ENCODE peak calls at places on chromosomes 1 and 21, in five cellular contexts. M, X, H, C and G are unnamed samples.

GRCh38 chr1:90833497-90834087 is 116.5 kb upstream of the BARHL2 start:
- DNase-seq in M (no peak), X (no peak), H (no peak), C (no peak), G (no peak)

GRCh38 chr1:41354956-41355355 is 6.3 kb upstream of the FOXO6 start:
- DNase-seq in M (no peak), X (no peak), H (no peak), C (no peak), G (no peak)

GRCh38 chr1:193190096-193190744 is 3.8 kb upstream of the B3GALT2 start:
- DNase-seq in M (no peak), X (no peak), H (no peak), C (peak), G (no peak)

GRCh38 chr1:94746635-94747525 is 73.3 kb upstream of the SLC44A3 start:
- DNase-seq in M (no peak), X (no peak), H (peak), C (no peak), G (no peak)

GRCh38 chr1:201461783-201462441 is 7.1 kb downstream of the PHLDA3 start:
- DNase-seq in M (peak), X (peak), H (peak), C (peak), G (peak)

GRCh38 chr1:94160811-94161210 is 39.9 kb upstream of the ABCA4 start:
- DNase-seq in M (peak), X (no peak), H (no peak), C (peak), G (peak)

GRCh38 chr1:68384321-68384813 is 65.4 kb downstream of the RPE65 start:
- DNase-seq in M (peak), X (peak), H (peak), C (peak), G (peak)

GRCh38 chr1:29282924-29283803 is 46.8 kb downstream of the PTPRU start:
- DNase-seq in M (peak), X (peak), H (peak), C (peak), G (peak)

GRCh38 chr1:230754831-230755230 is 7.6 kb downstream of the CAPN9 start:
- DNase-seq in M (no peak), X (no peak), H (peak), C (peak), G (no peak)

GRCh38 chr1:236016083-236016482 is 48.8 kb downstream of the NID1 start:
- DNase-seq in M (no peak), X (no peak), H (no peak), C (peak), G (no peak)

GRCh38 chr21:20272791-20273362 is 725.3 kb upstream of the NCAM2 start:
- DNase-seq in M (no peak), X (no peak), H (peak), C (no peak), G (no peak)

GRCh38 chr1:89809556-89809955 is 11.3 kb upstream of the LRRC8D start:
- DNase-seq in M (no peak), X (no peak), H (no peak), C (peak), G (no peak)

GRCh38 chr1:201448981-201449380 is 20.0 kb downstream of the PHLDA3 start:
- DNase-seq in M (no peak), X (no peak), H (no peak), C (no peak), G (peak)

GRCh38 chr1:172663726-172664125 is 4.8 kb downstream of the FASLG start:
- DNase-seq in M (no peak), X (no peak), H (peak), C (no peak), G (no peak)

GRCh38 chr21:37749132-37749531 is 167.1 kb downstream of the KCNJ6 start:
- DNase-seq in M (no peak), X (no peak), H (no peak), C (no peak), G (no peak)

GRCh38 chr1:42966688-42967609 is 8.3 kb upstream of the SLC2A1 start:
- DNase-seq in M (peak), X (peak), H (peak), C (peak), G (peak)

GRCh38 chr1:30395631-30396030 is 327.8 kb downstream of the MATN1 start:
- DNase-seq in M (no peak), X (no peak), H (no peak), C (no peak), G (no peak)

GRCh38 chr21:41613421-41613998 is 105.6 kb upstream of the TMPRSS2 start:
- DNase-seq in M (no peak), X (no peak), H (no peak), C (no peak), G (no peak)

GRCh38 chr21:28111151-28111619 is 881.5 kb downstream of the LTN1 start:
- DNase-seq in M (no peak), X (no peak), H (no peak), C (peak), G (no peak)

GRCh38 chr21:46093668-46094400 is 4.1 kb upstream of the COL6A2 start:
- DNase-seq in M (no peak), X (no peak), H (no peak), C (no peak), G (no peak)
- TF ChIP-seq CEBPB in M (no peak), X (no peak), H (no peak), C (no peak), G (no peak)

DNA sequence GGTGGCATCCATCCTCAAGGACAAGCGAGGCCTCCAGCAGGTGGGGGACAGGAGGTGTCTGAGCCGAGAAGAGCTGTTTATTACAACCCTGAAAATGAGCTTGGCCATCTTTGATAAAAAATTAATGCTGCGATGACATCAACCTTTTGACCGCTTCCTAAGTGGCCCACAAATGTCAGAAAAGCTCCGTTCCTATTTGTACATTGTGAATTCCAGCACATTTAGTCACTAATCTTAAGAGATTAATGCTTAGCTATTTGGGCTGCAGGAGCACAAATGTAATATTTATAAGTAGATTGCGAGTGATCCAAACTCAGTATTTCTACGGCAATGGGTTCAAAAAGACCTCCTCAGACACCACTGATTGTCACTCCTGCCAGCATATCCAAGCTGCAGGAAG is 344.0 kb upstream of the VAMP3 start:
- DNase-seq in M (no peak), X (no peak), H (no peak), C (peak), G (no peak)
- TF ChIP-seq CEBPB in M (no peak), X (no peak), H (no peak), C (no peak), G (no peak)

GRCh38 chr1:71463144-71463543 is 382.3 kb upstream of the ZRANB2 start:
- DNase-seq in M (no peak), X (no peak), H (no peak), C (peak), G (no peak)

GRCh38 chr1:71461416-71461815 is 380.6 kb upstream of the ZRANB2 start:
- DNase-seq in M (no peak), X (no peak), H (no peak), C (no peak), G (no peak)

GRCh38 chr1:71464016-71464415 is 383.2 kb upstream of the ZRANB2 start:
- DNase-seq in M (no peak), X (no peak), H (no peak), C (peak), G (no peak)

GRCh38 chr1:71462247-71462646 is 381.4 kb upstream of the ZRANB2 start:
- DNase-seq in M (no peak), X (no peak), H (no peak), C (no peak), G (no peak)

DNA sequence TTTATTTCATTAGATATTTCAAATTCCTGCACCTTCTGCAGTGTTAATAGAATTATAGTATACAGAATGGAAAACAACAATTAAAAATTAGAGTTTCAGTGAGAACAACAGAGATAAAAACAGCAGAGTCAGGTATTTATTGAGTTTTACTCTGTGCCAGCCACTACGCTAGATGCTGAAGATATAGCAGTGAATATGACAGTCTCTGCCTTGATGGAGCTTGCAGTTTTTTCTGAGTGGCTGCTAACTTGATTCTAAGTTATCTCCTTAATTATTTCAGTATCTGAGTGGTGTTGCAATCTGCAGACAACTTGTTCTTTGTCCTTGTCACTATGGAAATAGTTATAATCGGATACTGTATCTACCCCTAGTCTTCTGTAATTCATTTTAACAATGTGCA is 384.3 kb upstream of the ZRANB2 start:
- DNase-seq in M (no peak), X (no peak), H (no peak), C (no peak), G (no peak)
- TF ChIP-seq CEBPB in M (no peak), X (no peak), H (no peak), C (no peak), G (no peak)

DNA sequence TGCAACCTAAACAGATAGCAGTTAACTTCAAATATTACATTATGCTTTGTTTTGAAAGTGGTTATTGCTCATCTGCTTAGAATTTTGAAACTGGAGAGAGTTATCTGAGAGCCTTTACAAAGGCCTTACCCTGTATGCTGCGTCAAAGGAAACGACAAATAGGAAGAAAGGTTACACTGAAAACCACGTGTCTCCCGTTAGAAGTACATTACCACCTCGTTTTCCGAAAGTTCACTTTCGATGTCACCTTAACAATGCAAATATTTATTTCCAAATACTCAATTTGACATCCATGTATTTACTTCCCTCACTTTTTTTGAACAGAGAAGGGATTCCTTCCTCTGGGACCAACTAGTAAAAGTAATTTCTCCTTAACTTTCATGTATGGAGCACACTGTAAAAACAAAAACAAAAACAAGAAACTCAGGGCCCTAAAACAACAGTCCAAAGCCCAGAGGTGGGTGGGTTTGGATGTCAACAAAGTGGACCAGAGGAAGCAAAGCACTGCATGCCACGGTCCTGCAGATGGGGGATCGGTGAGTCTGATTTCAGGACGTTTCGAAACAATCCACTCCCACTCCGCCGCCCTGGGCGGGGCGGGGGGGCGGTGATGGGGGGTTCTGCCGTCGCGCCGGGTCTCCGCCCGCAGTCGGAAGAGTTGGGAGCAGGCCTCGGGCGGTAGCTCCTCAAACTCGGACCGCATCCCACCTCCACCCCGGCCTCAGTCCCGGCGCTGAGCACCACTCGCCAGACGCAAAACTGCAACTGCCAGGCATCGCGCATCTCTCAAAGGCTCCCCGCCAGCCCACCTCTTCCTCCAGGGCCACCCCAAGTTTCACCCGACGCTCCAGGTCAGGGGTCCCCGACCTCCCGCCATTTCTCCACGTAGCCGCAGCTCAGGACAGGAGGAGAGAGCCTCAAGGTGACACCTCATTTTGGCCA is 841 bp downstream of the ADSS2 start:
- DNase-seq in M (no peak), X (peak), H (peak), C (peak), G (peak)
- TF ChIP-seq CEBPB in M (peak), X (peak), H (peak), C (peak), G (no peak)

DNA sequence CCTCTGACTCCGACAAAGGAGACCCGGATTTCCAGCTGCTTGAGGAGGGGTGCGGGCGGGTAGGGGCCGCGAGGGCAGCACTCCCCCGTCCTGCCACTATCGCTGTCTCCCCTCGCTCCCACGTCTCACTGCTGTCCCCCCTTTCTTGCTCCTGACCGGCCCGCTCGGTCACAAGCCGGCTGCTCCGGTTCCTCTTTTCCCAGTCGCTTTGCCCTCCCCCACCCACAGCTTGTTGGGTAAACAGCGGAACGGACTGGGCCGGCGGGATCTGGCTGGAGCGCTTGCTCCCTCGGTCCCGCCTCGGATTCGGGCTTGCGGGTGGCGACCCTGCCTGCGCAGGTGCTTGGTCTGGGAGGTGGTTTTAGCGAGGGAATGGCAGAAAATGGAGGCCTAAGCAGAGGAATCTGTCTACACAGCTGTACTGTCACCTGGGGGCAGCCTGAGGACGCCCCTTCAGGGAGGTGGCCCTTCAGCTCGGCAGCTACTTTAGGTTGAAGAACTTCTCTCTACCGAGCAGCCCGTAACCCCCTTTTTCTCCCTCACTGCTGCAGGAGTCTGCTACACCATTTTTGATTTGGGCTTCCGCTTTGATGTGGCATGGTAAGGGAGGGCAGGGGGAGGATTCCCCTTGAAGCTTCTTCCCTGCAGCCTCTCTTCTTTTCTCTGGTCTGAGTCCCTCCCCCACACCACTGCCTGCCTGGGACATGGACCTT is 645 bp downstream of the ATP6V0B start:
- DNase-seq in M (no peak), X (no peak), H (peak), C (no peak), G (no peak)
- TF ChIP-seq CEBPB in M (no peak), X (no peak), H (no peak), C (no peak), G (no peak)

DNA sequence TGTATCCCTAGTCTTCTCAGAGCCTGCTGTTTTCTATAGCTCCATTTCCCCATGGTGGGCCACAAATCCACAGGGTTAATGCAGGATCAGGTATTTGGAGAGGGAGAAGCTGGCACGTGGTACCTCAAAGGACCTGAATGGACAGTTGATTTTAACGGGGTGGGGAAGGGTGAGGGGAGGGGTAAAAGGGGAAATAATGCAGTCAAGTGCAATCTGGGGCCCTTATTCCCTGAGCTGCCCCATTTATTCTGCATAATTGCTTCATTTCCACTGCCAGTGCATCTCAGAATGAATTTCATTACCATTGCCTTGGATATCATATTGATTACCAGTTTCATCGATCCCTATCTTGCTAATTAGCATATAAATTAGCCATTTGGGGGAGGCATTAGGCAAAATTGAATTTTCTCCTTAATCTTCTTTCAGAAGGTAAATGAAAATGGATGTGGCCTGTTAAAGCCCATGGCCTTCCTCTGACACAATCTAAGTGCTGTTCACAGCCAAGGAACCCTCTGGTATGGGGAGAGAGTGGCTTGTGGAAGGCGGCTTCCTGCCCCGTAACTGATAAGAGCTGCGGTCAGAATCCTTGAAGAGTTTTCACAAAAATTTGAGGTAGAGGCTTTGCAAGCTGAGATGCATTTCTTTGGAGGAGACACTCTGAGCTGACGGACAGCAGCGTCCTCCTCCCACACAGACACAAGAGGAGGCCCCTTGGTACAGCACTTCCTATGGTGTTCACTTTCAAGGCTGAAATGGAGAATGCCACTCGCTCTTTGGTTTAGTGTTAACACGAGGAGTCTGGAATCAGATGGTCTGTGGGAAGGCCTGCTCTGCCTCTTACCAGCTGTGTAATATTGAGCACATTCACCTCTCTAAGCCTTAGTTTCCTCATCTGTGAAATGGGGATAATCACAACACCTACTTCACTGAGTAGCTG is 34.4 kb downstream of the PHC2 start:
- DNase-seq in M (no peak), X (no peak), H (peak), C (no peak), G (no peak)
- TF ChIP-seq CEBPB in M (no peak), X (no peak), H (peak), C (no peak), G (no peak)

GRCh38 chr21:18677632-18678031 is 274.0 kb upstream of the TMPRSS15 start:
- DNase-seq in M (no peak), X (no peak), H (peak), C (no peak), G (no peak)
- TF ChIP-seq CEBPB in M (no peak), X (no peak), H (peak), C (no peak), G (no peak)